ENCODE peak calls at places on chromosomes 7 and 10, in six cellular contexts. Z, Y, M, W, Q and G are unnamed samples.

GRCh38 chr7:134533288-134533771 is 6.0 kb downstream of the AKR1B10 start:
- DNase-seq in Y (no peak), Z (no peak), W (peak; percentile 81), M (peak; percentile 21), Q (no peak), G (no peak)

GRCh38 chr7:75575488-75576112 is 83.5 kb downstream of the SPDYE5 start:
- DNase-seq in Q (no peak), M (no peak), W (no peak), Z (no peak), Y (no peak), G (no peak)

GRCh38 chr10:120511165-120511564 is 54.1 kb downstream of the PLPP4 start:
- DNase-seq in Y (no peak), W (no peak), Z (no peak), Q (no peak), M (no peak), G (no peak)

GRCh38 chr10:49606981-49607535 is 3.1 kb upstream of the SLC18A3 start:
- DNase-seq in M (peak; percentile 45), Y (peak; percentile 39), Z (peak; percentile 62), Q (peak; percentile 88), W (no peak), G (peak; percentile 70)

GRCh38 chr10:115659616-115660015 is 566.5 kb downstream of the ATRNL1 start:
- DNase-seq in Z (no peak), Q (no peak), W (no peak), M (no peak), Y (no peak), G (no peak)

GRCh38 chr7:122219253-122219865 is 75.3 kb upstream of the AASS start:
- DNase-seq in Q (no peak), Z (no peak), Y (no peak), W (no peak), M (peak; percentile 26), G (no peak)

GRCh38 chr10:79346388-79347225 is 662 bp upstream of the PPIF start:
- DNase-seq in W (no peak), Q (peak; percentile 85), Z (no peak), Y (no peak), M (no peak), G (peak; percentile 19)

GRCh38 chr10:119750391-119751230 is 24.8 kb downstream of the INPP5F start:
- DNase-seq in W (peak; percentile 42), Z (peak; percentile 87), Q (peak; percentile 80), M (peak; percentile 82), Y (peak; percentile 68), G (peak; percentile 81)

GRCh38 chr7:128938524-128939074 is 872 bp downstream of the IRF5 start:
- DNase-seq in Y (peak; percentile 55), M (no peak), Z (peak; percentile 63), W (no peak), Q (peak; percentile 88), G (no peak)

GRCh38 chr10:1377756-1378397 is 321.7 kb downstream of the WDR37 start:
- DNase-seq in W (no peak), Z (peak; percentile 18), Y (no peak), Q (no peak), M (no peak), G (no peak)

GRCh38 chr10:30788307-30788706 is 158.8 kb upstream of the LYZL2 start:
- DNase-seq in W (no peak), Q (no peak), Y (no peak), M (peak; percentile 70), Z (no peak), G (peak; percentile 27)

GRCh38 chr7:148624735-148625134 is 34.2 kb downstream of the C7orf33 start:
- DNase-seq in Q (no peak), Y (no peak), W (no peak), M (no peak), Z (no peak), G (no peak)

GRCh38 chr10:89389254-89389653 is 3.2 kb upstream of the IFIT1 start:
- DNase-seq in W (no peak), M (peak; percentile 48), Z (no peak), Q (no peak), Y (no peak), G (no peak)

GRCh38 chr7:90720970-90721768 is 125.0 kb downstream of the CDK14 start:
- DNase-seq in Q (no peak), M (peak; percentile 72), Y (peak; percentile 48), W (no peak), Z (peak; percentile 86), G (no peak)

GRCh38 chr7:51070163-51070562 is 246.4 kb downstream of the COBL start:
- DNase-seq in W (no peak), Y (no peak), M (no peak), Q (no peak), Z (no peak), G (no peak)

GRCh38 chr10:23069019-23069665 is 26.2 kb upstream of the MSRB2 start:
- DNase-seq in Z (no peak), Y (no peak), W (no peak), M (no peak), Q (no peak), G (no peak)

GRCh38 chr10:57867226-57867625 is 400.5 kb downstream of the IPMK start:
- DNase-seq in W (no peak), Q (no peak), Z (no peak), M (no peak), Y (no peak), G (no peak)

GRCh38 chr7:39621784-39622411 is 1.5 kb upstream of the RALA start:
- DNase-seq in Q (no peak), Y (no peak), Z (no peak), W (no peak), M (peak; percentile 35), G (no peak)

GRCh38 chr10:33040436-33040835 is 82.4 kb upstream of the ITGB1 start:
- DNase-seq in W (no peak), Z (no peak), Q (no peak), Y (no peak), M (no peak), G (no peak)

GRCh38 chr10:73810358-73810734 is 1.1 kb downstream of the NDST2 start:
- DNase-seq in Y (no peak), M (no peak), Z (no peak), Q (no peak), W (no peak), G (no peak)

GRCh38 chr10:35335718-35336083 is 608 bp upstream of the CCNY start:
- DNase-seq in Z (peak; percentile 48), Q (peak; percentile 83), Y (peak; percentile 20), W (no peak), M (no peak), G (no peak)

GRCh38 chr7:96508371-96508770 is 186.5 kb upstream of the SLC25A13 start:
- DNase-seq in Q (no peak), M (no peak), Z (no peak), W (no peak), Y (no peak), G (no peak)

GRCh38 chr10:22334414-22335203 is 10.7 kb upstream of the SPAG6 start:
- DNase-seq in Z (peak; percentile 51), Q (peak; percentile 82), M (no peak), Y (no peak), W (no peak), G (peak; percentile 14)

GRCh38 chr10:21020545-21020944 is 123.4 kb upstream of the NEBL start:
- DNase-seq in Z (peak; percentile 56), Y (peak; percentile 14), W (no peak), M (no peak), Q (no peak), G (no peak)

GRCh38 chr10:72389022-72389421 is 34.3 kb upstream of the DNAJB12 start:
- DNase-seq in W (no peak), Z (no peak), Y (no peak), Q (no peak), M (no peak), G (no peak)

GRCh38 chr10:122327237-122328206 is 47.0 kb upstream of the PLEKHA1 start:
- DNase-seq in W (no peak), Y (no peak), Q (no peak), Z (no peak), M (no peak), G (no peak)

GRCh38 chr7:127589901-127590300 is 1.7 kb downstream of the ARF5 start:
- DNase-seq in W (no peak), M (no peak), Q (no peak), Y (no peak), Z (no peak), G (no peak)

GRCh38 chr7:127587663-127588018 is 570 bp upstream of the ARF5 start:
- DNase-seq in Z (no peak), Y (peak; percentile 20), Q (peak; percentile 89), W (no peak), M (no peak), G (peak; percentile 24)

GRCh38 chr7:127586346-127586745 is 950 bp upstream of the GCC1 start:
- DNase-seq in Z (no peak), M (no peak), Q (no peak), Y (no peak), W (no peak), G (no peak)

GRCh38 chr7:127588697-127589482 is 679 bp downstream of the ARF5 start:
- DNase-seq in M (peak; percentile 51), Q (no peak), W (peak; percentile 24), Z (peak; percentile 78), Y (peak; percentile 58), G (no peak)

GRCh38 chr7:127588019-127588696 is at the start of gene ARF5:
- DNase-seq in Y (peak; percentile 93), W (peak; percentile 69), M (peak; percentile 72), Z (peak; percentile 94), Q (peak; percentile 98), G (peak; percentile 85)
- TF ChIP-seq POLR2A in Y (peak; percentile 58), W (peak; percentile 71), M (peak; percentile 62), Z (peak; percentile 66), Q (peak; percentile 62), G (peak; percentile 78)

GRCh38 chr7:6402041-6402440 is 45.7 kb downstream of the DAGLB start:
- DNase-seq in W (no peak), Y (no peak), Q (peak; percentile 72), Z (no peak), M (no peak), G (no peak)
- H3K4me1 ChIP-seq in W (peaks cover 38% of the 10 kb centered on the region), Y (peaks cover 14% of the 10 kb centered on the region), Q (peaks cover 29% of the 10 kb centered on the region), Z (peaks cover 18% of the 10 kb centered on the region), M (peaks cover 5% of the 10 kb centered on the region), G (peaks cover 40% of the 10 kb centered on the region)

DNA sequence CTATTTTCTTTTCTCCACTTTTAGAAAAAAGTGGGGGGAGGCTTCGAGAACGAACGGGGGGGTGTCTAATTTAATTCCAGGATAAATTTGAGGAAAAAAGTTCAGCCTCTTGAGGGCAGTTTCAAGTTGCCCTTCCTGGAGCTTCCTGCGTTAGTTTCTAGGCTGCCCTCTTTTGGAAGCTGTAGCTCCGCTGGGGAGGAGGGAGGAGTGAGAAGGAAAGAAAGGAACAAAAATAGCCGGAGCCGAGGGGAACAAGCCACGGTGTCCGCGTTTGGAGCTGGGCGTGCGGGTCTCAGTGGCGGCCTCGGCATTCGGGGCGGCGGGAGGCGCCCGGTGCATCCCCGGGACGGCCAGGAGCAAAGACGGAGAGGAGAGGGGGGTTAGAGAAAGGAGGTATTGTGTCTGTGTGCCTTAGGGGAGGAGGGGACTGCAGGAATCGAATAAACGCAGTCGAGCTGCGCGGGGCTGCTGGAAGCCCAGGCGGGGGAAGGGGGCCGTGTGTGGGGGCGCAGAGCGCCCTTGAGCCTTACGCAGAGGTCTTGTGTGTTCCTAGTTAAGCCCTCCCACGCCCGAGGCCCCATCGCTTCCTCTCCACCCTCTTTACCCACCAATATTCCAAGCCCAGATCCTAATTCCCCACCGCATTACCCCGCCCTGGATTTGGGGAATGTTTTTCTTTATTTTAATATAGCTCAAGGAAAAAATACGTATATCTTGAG is 2.0 kb upstream of the TNRC18 start:
- DNase-seq in Y (peak; percentile 69), Z (peak; percentile 65), M (peak; percentile 89), W (peak; percentile 68), Q (peak; percentile 86), G (peak; percentile 73)
- TF ChIP-seq POLR2A in Y (peak; percentile 91), Z (peak; percentile 40), M (no peak), W (peak; percentile 81), Q (no peak), G (peak; percentile 59)

DNA sequence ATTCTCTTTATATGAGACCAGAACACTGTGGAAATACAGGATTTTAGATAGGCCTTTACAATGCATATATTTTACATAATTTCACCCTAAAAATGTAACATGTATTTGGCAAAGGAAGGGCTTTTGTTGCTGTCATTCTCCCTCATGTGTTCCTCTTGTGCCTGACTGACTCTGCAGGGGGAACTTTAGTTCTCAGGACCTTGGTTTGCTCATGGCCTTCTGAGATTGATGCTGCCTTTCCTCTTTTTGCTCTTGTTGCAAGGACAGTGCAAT is 188.7 kb downstream of the PPP1R9A start:
- DNase-seq in M (no peak), W (no peak), Y (no peak), Q (no peak), Z (no peak), G (no peak)
- H3K4me1 ChIP-seq in M (no peaks in the 10 kb centered on the region), W (peaks cover 8% of the 10 kb centered on the region), Y (no peaks in the 10 kb centered on the region), Q (no peaks in the 10 kb centered on the region), Z (no peaks in the 10 kb centered on the region), G (peaks cover 15% of the 10 kb centered on the region)